ENCODE peak calls at places on chromosome 9, in seven cellular contexts. Z, G, V, H, I, T and S are unnamed samples.

GRCh38 chr9:115882911-115883310 is 270.7 kb upstream of the PAPPA start:
- DNase-seq in T (no peak), I (no peak), G (peak; percentile 2), H (peak; percentile 54), Z (no peak), V (no peak), S (no peak)

GRCh38 chr9:38178282-38178681 is 109.3 kb upstream of the SHB start:
- DNase-seq in V (no peak), I (no peak), H (no peak), Z (no peak), G (peak; percentile 61), T (no peak), S (no peak)

GRCh38 chr9:127916665-127917581 is at the start of gene ST6GALNAC4:
- DNase-seq in V (peak; percentile 88), T (peak; percentile 96), G (peak; percentile 95), Z (peak; percentile 83), I (peak; percentile 97), H (peak; percentile 98), S (peak; percentile 44)

GRCh38 chr9:75599249-75599648 is 291.2 kb upstream of the PCSK5 start:
- DNase-seq in T (no peak), G (no peak), I (no peak), Z (no peak), V (no peak), H (no peak), S (no peak)

GRCh38 chr9:136545065-136545965 is 533 bp downstream of the NOTCH1 start:
- DNase-seq in I (peak; percentile 79), Z (no peak), T (no peak), H (peak; percentile 58), G (peak; percentile 31), V (no peak), S (no peak)

GRCh38 chr9:129471201-129472019 is 149.5 kb downstream of the C9orf50 start:
- DNase-seq in V (no peak), H (no peak), I (no peak), G (no peak), Z (no peak), T (no peak), S (no peak)

GRCh38 chr9:136021891-136022681 is 60.9 kb upstream of the UBAC1 start:
- DNase-seq in H (no peak), G (no peak), I (no peak), Z (no peak), V (no peak), T (no peak), S (no peak)

GRCh38 chr9:78021692-78022091 is 9.9 kb downstream of the GNAQ start:
- DNase-seq in G (peak; percentile 51), H (no peak), V (no peak), Z (no peak), T (no peak), I (no peak), S (no peak)

GRCh38 chr9:125513634-125514413 is 193.2 kb downstream of the MAPKAP1 start:
- DNase-seq in V (no peak), Z (no peak), I (peak; percentile 52), G (peak; percentile 84), H (peak; percentile 78), T (no peak), S (no peak)

GRCh38 chr9:70478963-70479641 is 64.6 kb upstream of the KLF9 start:
- DNase-seq in V (no peak), H (peak; percentile 27), G (peak; percentile 29), T (no peak), Z (peak; percentile 37), I (no peak), S (no peak)